ENCODE peak calls at places on chromosomes 16 and 17, in seven cellular contexts. J is stomach, F is H1, Q is right lobe of liver, B is heart left ventricle, V is IMR-90, T is NB4. E is an unnamed sample.

GRCh38 chr17:64920419-64921172 is 1.3 kb upstream of the LRRC37A3 start:
- DNase-seq in V (no peak), Q (no peak), J (no peak), B (no peak), T (peak; percentile 38), F (no peak), E (no peak)

GRCh38 chr16:56682703-56683397 is 580 bp downstream of the MT1X start:
- DNase-seq in F (no peak), T (peak; percentile 38), B (no peak), J (no peak), V (no peak), Q (no peak), E (no peak)

GRCh38 chr17:71921726-71922320 is 199.0 kb upstream of the SOX9 start:
- DNase-seq in Q (no peak), J (no peak), B (no peak), T (no peak), V (no peak), F (no peak), E (no peak)

GRCh38 chr16:21684199-21684598 is 20.4 kb downstream of the OTOA start:
- DNase-seq in B (no peak), Q (no peak), T (peak; percentile 43), J (no peak), F (peak; percentile 82), V (no peak), E (peak; percentile 27)

GRCh38 chr16:10180771-10181163 is 1.5 kb downstream of the GRIN2A start:
- DNase-seq in F (peak; percentile 93), V (no peak), B (no peak), Q (peak; percentile 33), T (no peak), J (no peak), E (peak; percentile 57)

GRCh38 chr16:17211797-17212196 is 259.0 kb downstream of the XYLT1 start:
- DNase-seq in T (peak; percentile 50), J (no peak), F (peak; percentile 67), V (no peak), Q (no peak), B (no peak), E (no peak)

GRCh38 chr16:80027007-80027965 is 426.7 kb upstream of the MAF start:
- DNase-seq in J (peak; percentile 35), F (no peak), Q (peak; percentile 56), V (peak; percentile 72), T (peak; percentile 86), B (peak; percentile 48), E (peak; percentile 70)

GRCh38 chr17:350706-351435 is 1.7 kb downstream of the RPH3AL start:
- DNase-seq in F (no peak), B (peak; percentile 91), Q (peak; percentile 88), J (peak; percentile 76), V (no peak), T (no peak), E (peak; percentile 93)

GRCh38 chr17:13153036-13153435 is 135.2 kb upstream of the ELAC2 start:
- DNase-seq in V (peak; percentile 59), B (no peak), F (no peak), J (no peak), Q (no peak), T (no peak), E (no peak)

GRCh38 chr16:381788-382717 is at the start of gene PGAP6:
- DNase-seq in V (peak; percentile 33), B (peak; percentile 81), F (peak; percentile 70), Q (peak; percentile 79), T (peak; percentile 58), J (peak; percentile 79), E (peak; percentile 74)
- TF ChIP-seq POLR2A in V (peak; percentile 3), B (peak; percentile 62), F (no peak), Q (no peak), T (peak; percentile 16), J (no peak), E (no peak)

GRCh38 chr16:4273858-4274291 is 1.1 kb upstream of the TFAP4 start:
- DNase-seq in V (peak; percentile 22), B (peak; percentile 69), T (peak; percentile 79), F (peak; percentile 82), Q (peak; percentile 57), J (peak; percentile 62), E (peak; percentile 50)
- TF ChIP-seq POLR2A in V (no peak), B (peak; percentile 10), T (no peak), F (peak; percentile 73), Q (no peak), J (no peak), E (no peak)

GRCh38 chr16:2210009-2210332 is 692 bp downstream of the BRICD5 start:
- DNase-seq in T (no peak), J (no peak), F (no peak), V (no peak), B (no peak), Q (no peak), E (no peak)
- TF ChIP-seq POLR2A in T (no peak), J (no peak), F (no peak), V (no peak), B (no peak), Q (no peak), E (no peak)

GRCh38 chr16:2087426-2088191 is 39.8 kb downstream of the TSC2 start:
- DNase-seq in J (no peak), T (no peak), F (no peak), Q (no peak), V (no peak), B (no peak), E (no peak)

GRCh38 chr16:2089676-2090480 is 42.1 kb downstream of the TSC2 start:
- DNase-seq in T (no peak), Q (peak; percentile 48), F (no peak), B (no peak), V (no peak), J (no peak), E (peak; percentile 74)

GRCh38 chr16:2090481-2090797 is 42.7 kb downstream of the TSC2 start:
- DNase-seq in B (no peak), F (no peak), V (no peak), J (peak; percentile 57), T (no peak), Q (no peak), E (no peak)

GRCh38 chr16:2088192-2088631 is 40.4 kb downstream of the TSC2 start:
- DNase-seq in F (no peak), B (no peak), T (no peak), V (no peak), J (no peak), Q (no peak), E (peak; percentile 25)

DNA sequence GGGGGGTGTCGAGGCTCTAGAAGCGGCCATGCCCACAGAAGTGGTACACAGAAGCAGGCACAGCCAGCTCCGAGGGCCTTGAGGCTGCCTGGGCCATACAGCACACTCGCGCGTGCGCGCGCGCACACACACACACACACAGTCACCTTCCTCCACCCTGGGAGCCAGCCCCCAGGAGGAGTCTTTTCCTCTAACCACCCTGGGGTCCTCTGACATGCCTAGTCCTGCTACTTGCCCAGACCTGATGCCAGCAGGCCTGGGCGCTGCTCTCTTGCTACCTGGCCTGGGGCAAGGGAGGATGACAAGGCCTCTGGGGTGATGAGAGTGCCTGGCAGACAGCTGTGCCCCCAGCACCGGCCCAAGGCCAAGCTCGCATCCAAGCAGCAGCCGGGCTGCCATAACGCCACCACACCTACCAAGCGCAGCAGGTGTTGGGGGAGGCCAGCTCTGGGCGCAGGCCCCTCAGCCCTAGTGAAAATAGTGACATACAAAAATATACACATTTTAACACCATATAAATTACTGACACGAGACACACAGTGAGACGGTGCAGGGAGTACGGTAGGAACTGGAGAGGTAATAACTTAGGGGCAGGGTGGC is 41.1 kb downstream of the TSC2 start:
- DNase-seq in F (no peak), B (no peak), V (no peak), J (no peak), T (no peak), Q (no peak), E (no peak)
- TF ChIP-seq POLR2A in F (no peak), B (no peak), V (no peak), J (no peak), T (no peak), Q (no peak), E (no peak)

GRCh38 chr16:88810868-88811599 is 694 bp downstream of the APRT start:
- DNase-seq in B (peak; percentile 82), T (peak; percentile 89), V (peak; percentile 69), Q (peak; percentile 73), J (peak; percentile 72), F (no peak), E (peak; percentile 86)

GRCh38 chr16:88809068-88809675 is 2.6 kb downstream of the APRT start:
- DNase-seq in T (peak; percentile 61), F (no peak), B (no peak), J (no peak), V (no peak), Q (no peak), E (no peak)

GRCh38 chr16:88811600-88811849 is 203 bp downstream of the APRT start:
- DNase-seq in J (no peak), V (no peak), F (no peak), T (no peak), Q (no peak), B (no peak), E (no peak)

GRCh38 chr16:88810166-88810867 is 1.4 kb downstream of the APRT start:
- DNase-seq in V (no peak), F (no peak), B (no peak), J (no peak), T (peak; percentile 91), Q (no peak), E (no peak)

DNA sequence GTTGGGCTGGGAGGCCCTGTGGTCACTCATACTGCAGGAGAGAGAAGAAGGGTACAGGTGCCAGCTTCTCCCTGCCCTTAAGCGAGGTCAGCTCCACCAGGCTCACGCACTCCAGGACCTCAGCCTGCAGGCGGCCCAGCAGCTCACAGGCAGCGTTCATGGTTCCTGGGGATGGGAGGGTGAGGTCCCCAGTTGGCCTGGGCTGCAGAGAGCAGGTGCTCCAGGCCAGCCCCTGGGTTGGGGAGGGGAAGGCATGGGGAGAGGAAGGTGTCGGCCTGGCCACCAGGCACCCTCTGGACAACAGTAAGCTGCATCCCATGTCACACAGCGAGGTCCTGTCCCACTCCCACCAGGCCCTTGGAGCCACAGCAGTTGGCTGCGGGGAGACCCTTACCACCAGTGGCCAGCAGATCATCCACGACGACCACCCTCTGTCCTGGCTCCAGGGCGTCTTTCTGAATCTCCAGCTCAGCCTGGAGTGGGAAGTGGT is 2.0 kb downstream of the APRT start:
- DNase-seq in Q (no peak), T (peak; percentile 72), B (no peak), J (no peak), V (no peak), F (no peak), E (no peak)
- TF ChIP-seq POLR2A in Q (no peak), T (peak; percentile 31), B (no peak), J (no peak), V (no peak), F (no peak), E (no peak)

GRCh38 chr17:7024402-7024785 is 1.5 kb downstream of the BCL6B start:
- DNase-seq in Q (no peak), B (no peak), V (no peak), F (no peak), T (no peak), J (no peak), E (peak; percentile 34)

GRCh38 chr17:7022791-7023571 is at the start of gene BCL6B:
- DNase-seq in B (peak; percentile 75), V (no peak), F (peak; percentile 74), T (no peak), Q (peak; percentile 65), J (no peak), E (peak; percentile 49)

GRCh38 chr17:7021993-7022778 is 664 bp upstream of the BCL6B start:
- DNase-seq in J (peak; percentile 86), V (peak; percentile 36), T (peak; percentile 72), F (peak; percentile 95), B (peak; percentile 87), Q (peak; percentile 83), E (peak; percentile 85)

GRCh38 chr17:7025240-7025639 is 2.4 kb downstream of the BCL6B start:
- DNase-seq in Q (no peak), B (no peak), V (no peak), T (no peak), J (no peak), F (no peak), E (no peak)

GRCh38 chr17:7023576-7024401 is 939 bp downstream of the BCL6B start:
- DNase-seq in Q (peak; percentile 95), J (peak; percentile 93), B (peak; percentile 92), V (peak; percentile 70), T (no peak), F (peak; percentile 100), E (peak; percentile 95)
- TF ChIP-seq POLR2A in Q (peak; percentile 57), J (no peak), B (peak; percentile 74), V (no peak), T (no peak), F (no peak), E (peak; percentile 63)

E was measured in adrenal gland.